ENCODE peak calls at places on chromosomes 7 and 10, in six cellular contexts. K is A172; C is adrenal gland; T is memory B cell; W is central memory CD4-positive, alpha-beta T cell; I is EH. O is an unnamed sample.
A peak's percentile ranks its signal among the peaks of the same experiment; 100 is the strongest.

GRCh38 chr10:6297951-6298381 is 95.2 kb downstream of the PFKFB3 start:
- DNase-seq in T (no peak), C (no peak), W (no peak), I (peak; percentile 53), K (no peak), O (peak; percentile 34)

GRCh38 chr7:68789597-68789996 is 808.7 kb upstream of the AUTS2 start:
- DNase-seq in C (no peak), K (no peak), W (no peak), I (no peak), T (no peak), O (no peak)

GRCh38 chr7:86929293-86930109 is 130.0 kb downstream of the ELAPOR2 start:
- DNase-seq in W (no peak), C (no peak), I (no peak), T (no peak), K (no peak), O (no peak)

GRCh38 chr10:32851301-32851700 is 106.7 kb downstream of the ITGB1 start:
- DNase-seq in W (no peak), C (no peak), T (no peak), I (no peak), K (no peak), O (no peak)

GRCh38 chr10:124087672-124088634 is 5.4 kb downstream of the CHST15 start:
- DNase-seq in I (no peak), T (no peak), C (no peak), K (no peak), W (no peak), O (no peak)

GRCh38 chr7:31775511-31775910 is 88.5 kb downstream of the PPP1R17 start:
- DNase-seq in W (no peak), K (no peak), I (no peak), T (no peak), C (no peak), O (no peak)

GRCh38 chr10:86900955-86901354 is 56.5 kb downstream of the MMRN2 start:
- DNase-seq in I (peak; percentile 21), T (no peak), C (peak; percentile 91), K (no peak), W (no peak), O (no peak)

GRCh38 chr10:30893208-30893607 is 138.5 kb downstream of the ZNF438 start:
- DNase-seq in W (no peak), K (no peak), C (no peak), I (peak; percentile 39), T (no peak), O (no peak)

GRCh38 chr10:110336111-110336721 is 31.5 kb upstream of the SMNDC1 start:
- DNase-seq in K (peak; percentile 93), W (no peak), I (peak; percentile 99), C (no peak), T (no peak), O (no peak)

GRCh38 chr10:74963549-74963948 is 137.1 kb downstream of the KAT6B start:
- DNase-seq in I (no peak), T (no peak), W (no peak), K (no peak), C (no peak), O (no peak)

GRCh38 chr10:61990761-61991135 is 89.2 kb downstream of the ARID5B start:
- DNase-seq in K (no peak), C (no peak), T (no peak), I (peak; percentile 57), W (no peak), O (no peak)

GRCh38 chr10:93431361-93431760 is 50.8 kb downstream of the MYOF start:
- DNase-seq in T (no peak), C (no peak), W (no peak), K (no peak), I (no peak), O (no peak)

GRCh38 chr10:67839957-67840356 is 2.0 kb upstream of the DNAJC12 start:
- DNase-seq in C (no peak), T (no peak), K (peak; percentile 30), W (no peak), I (no peak), O (no peak)

GRCh38 chr7:30246392-30246791 is 38.0 kb upstream of the ZNRF2 start:
- DNase-seq in I (no peak), T (no peak), C (no peak), W (no peak), K (no peak), O (no peak)

GRCh38 chr10:102065561-102066420 is 642 bp downstream of the HPS6 start:
- DNase-seq in T (no peak), W (no peak), I (peak; percentile 39), C (peak; percentile 46), K (peak; percentile 16), O (peak; percentile 12)

GRCh38 chr10:74976565-74976964 is 134.9 kb upstream of the SAMD8 start:
- DNase-seq in K (no peak), W (no peak), I (no peak), T (no peak), C (no peak), O (no peak)

GRCh38 chr7:128755816-128756476 is 16.8 kb downstream of the CALU start:
- DNase-seq in K (no peak), T (no peak), I (peak; percentile 98), W (no peak), C (no peak), O (no peak)

GRCh38 chr10:119658274-119658673 is 7.1 kb downstream of the BAG3 start:
- DNase-seq in I (peak; percentile 95), C (peak; percentile 89), T (no peak), K (peak; percentile 94), W (no peak), O (peak; percentile 7)

GRCh38 chr7:86778271-86778670 is 134.6 kb downstream of the GRM3 start:
- DNase-seq in I (no peak), T (no peak), C (no peak), K (no peak), W (no peak), O (no peak)

GRCh38 chr10:112951349-112952281 is 1.6 kb downstream of the TCF7L2 start:
- DNase-seq in I (peak; percentile 88), T (no peak), W (peak; percentile 33), C (peak; percentile 63), K (peak; percentile 77), O (peak; percentile 81)

GRCh38 chr10:61172182-61172926 is 228.4 kb upstream of the RHOBTB1 start:
- DNase-seq in K (no peak), I (no peak), T (no peak), W (no peak), C (no peak), O (no peak)

GRCh38 chr10:114821293-114821914 is at the start of gene FHIP2A:
- DNase-seq in I (peak; percentile 79), T (peak; percentile 89), C (peak; percentile 88), W (peak; percentile 83), K (peak; percentile 41), O (peak; percentile 46)

GRCh38 chr10:75076387-75076786 is 35.1 kb upstream of the SAMD8 start:
- DNase-seq in C (no peak), W (no peak), K (no peak), T (no peak), I (no peak), O (no peak)

GRCh38 chr10:117167346-117168134 is 29.5 kb upstream of the VAX1 start:
- DNase-seq in W (no peak), K (no peak), I (no peak), T (no peak), C (no peak), O (no peak)

GRCh38 chr7:47651355-47652317 is 69.7 kb upstream of the TNS3 start:
- DNase-seq in T (no peak), C (no peak), K (peak; percentile 99), W (no peak), I (peak; percentile 99), O (no peak)

GRCh38 chr10:43237631-43238446 is 29.0 kb downstream of the RASGEF1A start:
- DNase-seq in I (no peak), K (no peak), C (no peak), W (no peak), T (no peak), O (no peak)

GRCh38 chr10:30812018-30812851 is 182.7 kb upstream of the LYZL2 start:
- DNase-seq in C (peak; percentile 47), T (no peak), I (peak; percentile 89), W (no peak), K (no peak), O (no peak)

GRCh38 chr7:18494821-18495408 is 634 bp upstream of the HDAC9 start:
- DNase-seq in T (no peak), I (peak; percentile 61), C (no peak), K (no peak), W (no peak), O (no peak)

GRCh38 chr7:142997590-142997989 is 29.3 kb downstream of the OR9A2 start:
- DNase-seq in I (no peak), W (no peak), C (no peak), T (no peak), K (no peak), O (no peak)

GRCh38 chr7:96084880-96085551 is 236.9 kb downstream of the SLC25A13 start:
- DNase-seq in I (peak; percentile 17), K (peak; percentile 67), C (no peak), T (no peak), W (no peak), O (no peak)

O was measured in AML-193.